ENCODE peak calls at places on chromosomes 12 and 14, in nine cellular contexts. One of them, this sample, is unnamed.

GRCh38 chr12:124730455-124730932 is 133.2 kb downstream of the SCARB1 start:
- DNase-seq in heart right ventricle: no peak
- DNase-seq in tibial artery: no peak
- DNase-seq in GM23338: no peak
- DNase-seq in prostate gland: no peak
- DNase-seq in fibroblast of lung: peak
- DNase-seq in dorsolateral prefrontal cortex: no peak
- DNase-seq in CD8-positive, alpha-beta T cell: no peak
- DNase-seq in HCT116: no peak
- DNase-seq in this sample: no peak

GRCh38 chr14:20745571-20746358 is at the start of gene EDDM3A:
- DNase-seq in CD8-positive, alpha-beta T cell: no peak
- DNase-seq in tibial artery: no peak
- DNase-seq in prostate gland: no peak
- DNase-seq in GM23338: no peak
- DNase-seq in dorsolateral prefrontal cortex: no peak
- DNase-seq in HCT116: no peak
- DNase-seq in fibroblast of lung: no peak
- DNase-seq in heart right ventricle: no peak
- DNase-seq in this sample: no peak

GRCh38 chr12:57519758-57520007 is 631 bp downstream of the DDIT3 start:
- DNase-seq in prostate gland: no peak
- DNase-seq in HCT116: no peak
- DNase-seq in heart right ventricle: no peak
- DNase-seq in tibial artery: peak
- DNase-seq in fibroblast of lung: no peak
- DNase-seq in CD8-positive, alpha-beta T cell: peak
- DNase-seq in GM23338: no peak
- DNase-seq in dorsolateral prefrontal cortex: no peak
- DNase-seq in this sample: no peak

GRCh38 chr14:68239988-68240387 is 420.4 kb downstream of the RAD51B start:
- DNase-seq in tibial artery: no peak
- DNase-seq in heart right ventricle: no peak
- DNase-seq in dorsolateral prefrontal cortex: no peak
- DNase-seq in HCT116: no peak
- DNase-seq in GM23338: no peak
- DNase-seq in CD8-positive, alpha-beta T cell: no peak
- DNase-seq in prostate gland: no peak
- DNase-seq in fibroblast of lung: no peak
- DNase-seq in this sample: no peak

GRCh38 chr12:54390668-54391551 is 6.4 kb upstream of the ZNF385A start:
- DNase-seq in fibroblast of lung: no peak
- DNase-seq in CD8-positive, alpha-beta T cell: peak
- DNase-seq in tibial artery: no peak
- DNase-seq in dorsolateral prefrontal cortex: no peak
- DNase-seq in GM23338: peak
- DNase-seq in prostate gland: peak
- DNase-seq in HCT116: no peak
- DNase-seq in heart right ventricle: peak
- DNase-seq in this sample: no peak

GRCh38 chr12:124520258-124520657 is 47.2 kb downstream of the NCOR2 start:
- DNase-seq in dorsolateral prefrontal cortex: no peak
- DNase-seq in GM23338: no peak
- DNase-seq in tibial artery: peak
- DNase-seq in CD8-positive, alpha-beta T cell: no peak
- DNase-seq in heart right ventricle: no peak
- DNase-seq in HCT116: no peak
- DNase-seq in fibroblast of lung: no peak
- DNase-seq in prostate gland: peak
- DNase-seq in this sample: no peak

GRCh38 chr14:60695327-60695726 is 28.8 kb downstream of the SIX4 start:
- DNase-seq in prostate gland: no peak
- DNase-seq in tibial artery: no peak
- DNase-seq in heart right ventricle: no peak
- DNase-seq in fibroblast of lung: no peak
- DNase-seq in GM23338: no peak
- DNase-seq in CD8-positive, alpha-beta T cell: no peak
- DNase-seq in HCT116: no peak
- DNase-seq in dorsolateral prefrontal cortex: no peak
- DNase-seq in this sample: no peak

GRCh38 chr12:88993655-88994054 is 358.6 kb downstream of the DUSP6 start:
- DNase-seq in CD8-positive, alpha-beta T cell: no peak
- DNase-seq in GM23338: peak
- DNase-seq in tibial artery: no peak
- DNase-seq in fibroblast of lung: peak
- DNase-seq in prostate gland: peak
- DNase-seq in dorsolateral prefrontal cortex: no peak
- DNase-seq in HCT116: peak
- DNase-seq in heart right ventricle: no peak
- DNase-seq in this sample: no peak

GRCh38 chr14:36091096-36091495 is 85.4 kb downstream of the PTCSC3 start:
- DNase-seq in GM23338: no peak
- DNase-seq in HCT116: peak
- DNase-seq in CD8-positive, alpha-beta T cell: no peak
- DNase-seq in fibroblast of lung: peak
- DNase-seq in dorsolateral prefrontal cortex: no peak
- DNase-seq in tibial artery: no peak
- DNase-seq in prostate gland: no peak
- DNase-seq in heart right ventricle: no peak
- DNase-seq in this sample: peak

GRCh38 chr12:123237646-123238329 is 4.6 kb downstream of the MTRFR start:
- DNase-seq in CD8-positive, alpha-beta T cell: peak
- DNase-seq in dorsolateral prefrontal cortex: peak
- DNase-seq in fibroblast of lung: peak
- DNase-seq in heart right ventricle: peak
- DNase-seq in prostate gland: peak
- DNase-seq in GM23338: peak
- DNase-seq in tibial artery: peak
- DNase-seq in HCT116: peak
- DNase-seq in this sample: no peak
- H3K27ac ChIP-seq in CD8-positive, alpha-beta T cell: peak
- H3K27ac ChIP-seq in dorsolateral prefrontal cortex: no peak
- H3K27ac ChIP-seq in fibroblast of lung: no peak
- H3K27ac ChIP-seq in heart right ventricle: peak
- H3K27ac ChIP-seq in prostate gland: no peak
- H3K27ac ChIP-seq in GM23338: peak
- H3K27ac ChIP-seq in tibial artery: peak
- H3K27ac ChIP-seq in HCT116: no peak
- H3K27ac ChIP-seq in this sample: peak

GRCh38 chr14:53620325-53620716 is 336.3 kb downstream of the BMP4 start:
- DNase-seq in GM23338: no peak
- DNase-seq in HCT116: no peak
- DNase-seq in prostate gland: no peak
- DNase-seq in CD8-positive, alpha-beta T cell: no peak
- DNase-seq in dorsolateral prefrontal cortex: no peak
- DNase-seq in fibroblast of lung: no peak
- DNase-seq in heart right ventricle: no peak
- DNase-seq in tibial artery: no peak
- DNase-seq in this sample: no peak

GRCh38 chr14:53610947-53611346 is 345.7 kb downstream of the BMP4 start:
- DNase-seq in dorsolateral prefrontal cortex: no peak
- DNase-seq in prostate gland: no peak
- DNase-seq in CD8-positive, alpha-beta T cell: no peak
- DNase-seq in GM23338: no peak
- DNase-seq in HCT116: no peak
- DNase-seq in tibial artery: no peak
- DNase-seq in fibroblast of lung: no peak
- DNase-seq in heart right ventricle: no peak
- DNase-seq in this sample: no peak

GRCh38 chr14:53613404-53614253 is 343.0 kb downstream of the BMP4 start:
- DNase-seq in heart right ventricle: no peak
- DNase-seq in dorsolateral prefrontal cortex: no peak
- DNase-seq in GM23338: peak
- DNase-seq in prostate gland: no peak
- DNase-seq in CD8-positive, alpha-beta T cell: no peak
- DNase-seq in tibial artery: no peak
- DNase-seq in HCT116: peak
- DNase-seq in fibroblast of lung: peak
- DNase-seq in this sample: peak

GRCh38 chr14:53619625-53620324 is 336.9 kb downstream of the BMP4 start:
- DNase-seq in tibial artery: no peak
- DNase-seq in dorsolateral prefrontal cortex: no peak
- DNase-seq in GM23338: no peak
- DNase-seq in CD8-positive, alpha-beta T cell: no peak
- DNase-seq in fibroblast of lung: peak
- DNase-seq in prostate gland: no peak
- DNase-seq in heart right ventricle: no peak
- DNase-seq in HCT116: no peak
- DNase-seq in this sample: no peak

DNA sequence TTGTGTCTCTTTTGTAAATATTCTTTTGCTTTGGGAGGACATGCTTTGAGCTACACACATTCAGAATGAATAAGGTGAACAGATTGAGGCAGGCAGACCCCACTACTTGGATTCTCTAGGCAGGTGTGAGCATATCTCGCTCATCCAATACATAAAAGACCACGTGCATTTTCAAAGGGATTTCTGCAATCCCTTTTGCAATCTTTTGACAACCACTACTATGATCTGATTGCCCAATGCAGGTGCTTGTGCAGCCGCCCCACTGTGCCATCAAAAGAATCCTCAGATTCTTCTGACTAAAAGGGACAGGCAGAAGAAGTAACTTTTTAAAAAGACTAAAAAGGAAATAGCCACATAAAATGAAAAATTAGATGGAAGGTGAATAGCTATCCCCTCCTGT is 341.4 kb downstream of the BMP4 start:
- DNase-seq in CD8-positive, alpha-beta T cell: no peak
- DNase-seq in GM23338: no peak
- DNase-seq in fibroblast of lung: no peak
- DNase-seq in prostate gland: no peak
- DNase-seq in HCT116: no peak
- DNase-seq in dorsolateral prefrontal cortex: no peak
- DNase-seq in tibial artery: no peak
- DNase-seq in heart right ventricle: no peak
- DNase-seq in this sample: no peak
- H3K27ac ChIP-seq in CD8-positive, alpha-beta T cell: no peak
- H3K27ac ChIP-seq in GM23338: no peak
- H3K27ac ChIP-seq in fibroblast of lung: no peak
- H3K27ac ChIP-seq in prostate gland: no peak
- H3K27ac ChIP-seq in HCT116: peak
- H3K27ac ChIP-seq in dorsolateral prefrontal cortex: no peak
- H3K27ac ChIP-seq in tibial artery: no peak
- H3K27ac ChIP-seq in heart right ventricle: no peak
- H3K27ac ChIP-seq in this sample: no peak

DNA sequence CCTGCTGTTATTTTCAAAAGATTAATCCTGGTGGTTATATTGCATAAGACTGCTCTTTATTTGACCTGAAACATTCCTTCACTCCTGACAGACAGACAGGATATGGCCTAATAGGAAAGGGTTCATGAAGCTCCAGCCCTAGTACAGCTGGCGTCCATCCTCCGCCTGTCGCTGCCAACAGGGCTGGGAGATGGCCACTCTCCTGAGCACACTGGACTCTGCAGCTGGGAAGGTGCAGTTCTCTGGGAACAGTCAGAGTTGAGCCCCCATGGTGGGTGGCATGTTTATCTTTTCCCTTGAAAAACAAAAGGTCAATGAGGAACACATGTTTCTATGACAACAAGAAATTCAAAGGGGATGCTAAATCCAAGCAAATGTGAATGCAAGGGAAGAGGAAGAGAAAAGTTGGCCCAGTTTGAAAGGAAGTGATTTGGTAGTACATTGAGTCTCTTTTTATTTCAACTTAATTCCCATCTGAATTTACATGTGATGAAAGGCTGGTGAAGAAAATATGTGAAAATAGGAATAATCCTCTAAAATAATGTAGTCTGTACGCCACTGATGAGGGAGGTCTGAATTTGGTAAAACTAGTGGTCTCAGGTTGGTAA is 89.9 kb upstream of the DCN start:
- DNase-seq in dorsolateral prefrontal cortex: no peak
- DNase-seq in GM23338: peak
- DNase-seq in prostate gland: no peak
- DNase-seq in heart right ventricle: peak
- DNase-seq in CD8-positive, alpha-beta T cell: no peak
- DNase-seq in HCT116: no peak
- DNase-seq in tibial artery: peak
- DNase-seq in fibroblast of lung: peak
- DNase-seq in this sample: no peak
- H3K27ac ChIP-seq in dorsolateral prefrontal cortex: no peak
- H3K27ac ChIP-seq in GM23338: no peak
- H3K27ac ChIP-seq in prostate gland: no peak
- H3K27ac ChIP-seq in heart right ventricle: peak
- H3K27ac ChIP-seq in CD8-positive, alpha-beta T cell: no peak
- H3K27ac ChIP-seq in HCT116: no peak
- H3K27ac ChIP-seq in tibial artery: peak
- H3K27ac ChIP-seq in fibroblast of lung: no peak
- H3K27ac ChIP-seq in this sample: no peak

GRCh38 chr12:115423546-115423987 is 739.6 kb upstream of the TBX3 start:
- DNase-seq in CD8-positive, alpha-beta T cell: no peak
- DNase-seq in fibroblast of lung: no peak
- DNase-seq in GM23338: no peak
- DNase-seq in heart right ventricle: no peak
- DNase-seq in dorsolateral prefrontal cortex: no peak
- DNase-seq in prostate gland: no peak
- DNase-seq in HCT116: no peak
- DNase-seq in tibial artery: no peak
- DNase-seq in this sample: no peak

GRCh38 chr12:115421796-115422709 is 738.1 kb upstream of the TBX3 start:
- DNase-seq in prostate gland: no peak
- DNase-seq in CD8-positive, alpha-beta T cell: no peak
- DNase-seq in fibroblast of lung: no peak
- DNase-seq in heart right ventricle: no peak
- DNase-seq in GM23338: no peak
- DNase-seq in tibial artery: no peak
- DNase-seq in dorsolateral prefrontal cortex: no peak
- DNase-seq in HCT116: no peak
- DNase-seq in this sample: no peak

GRCh38 chr12:115421350-115421749 is 737.4 kb upstream of the TBX3 start:
- DNase-seq in fibroblast of lung: no peak
- DNase-seq in dorsolateral prefrontal cortex: no peak
- DNase-seq in tibial artery: no peak
- DNase-seq in HCT116: no peak
- DNase-seq in CD8-positive, alpha-beta T cell: no peak
- DNase-seq in prostate gland: no peak
- DNase-seq in GM23338: no peak
- DNase-seq in heart right ventricle: no peak
- DNase-seq in this sample: no peak

GRCh38 chr12:115424003-115424402 is 740.0 kb upstream of the TBX3 start:
- DNase-seq in GM23338: no peak
- DNase-seq in HCT116: no peak
- DNase-seq in tibial artery: no peak
- DNase-seq in dorsolateral prefrontal cortex: no peak
- DNase-seq in heart right ventricle: no peak
- DNase-seq in CD8-positive, alpha-beta T cell: no peak
- DNase-seq in fibroblast of lung: no peak
- DNase-seq in prostate gland: no peak
- DNase-seq in this sample: no peak

DNA sequence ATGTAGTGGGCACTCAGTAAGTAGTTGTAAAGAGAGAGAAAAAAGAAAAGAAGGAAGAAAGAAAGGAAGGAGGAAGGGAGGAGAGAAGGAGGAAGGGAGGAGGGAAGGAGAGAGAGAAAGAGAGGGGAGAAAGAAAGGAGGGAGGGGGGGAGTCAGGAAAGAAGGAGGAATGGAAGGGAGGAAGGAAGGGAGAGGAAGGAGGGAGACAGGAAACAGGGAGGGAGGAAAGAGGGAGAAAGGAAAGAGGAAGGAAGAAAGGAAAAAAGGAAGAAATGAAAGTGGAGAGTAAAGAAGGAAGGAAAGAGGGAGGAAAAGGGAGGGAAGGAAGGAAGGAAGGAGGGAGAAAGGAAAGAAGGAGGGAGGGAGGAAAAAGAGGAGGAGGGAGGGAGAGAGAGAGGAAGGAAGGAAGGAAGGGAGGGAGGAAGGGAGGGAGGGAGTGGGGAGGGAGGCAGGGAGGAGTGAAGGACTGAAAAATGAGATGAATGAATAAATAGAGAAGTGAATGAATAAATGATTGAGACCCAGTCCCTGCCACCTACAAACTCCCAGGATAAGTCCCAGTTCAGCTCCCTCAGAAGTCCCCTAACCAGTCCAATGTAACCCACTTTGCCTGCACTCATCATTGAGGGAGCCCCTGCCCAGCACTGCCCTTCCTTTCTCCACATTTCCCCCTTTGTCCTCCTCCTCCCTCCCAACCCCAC is 739.0 kb upstream of the TBX3 start:
- DNase-seq in GM23338: no peak
- DNase-seq in heart right ventricle: no peak
- DNase-seq in HCT116: no peak
- DNase-seq in dorsolateral prefrontal cortex: no peak
- DNase-seq in tibial artery: no peak
- DNase-seq in fibroblast of lung: no peak
- DNase-seq in prostate gland: no peak
- DNase-seq in CD8-positive, alpha-beta T cell: no peak
- DNase-seq in this sample: no peak
- H3K27ac ChIP-seq in GM23338: no peak
- H3K27ac ChIP-seq in heart right ventricle: no peak
- H3K27ac ChIP-seq in HCT116: no peak
- H3K27ac ChIP-seq in dorsolateral prefrontal cortex: no peak
- H3K27ac ChIP-seq in tibial artery: no peak
- H3K27ac ChIP-seq in fibroblast of lung: no peak
- H3K27ac ChIP-seq in prostate gland: no peak
- H3K27ac ChIP-seq in CD8-positive, alpha-beta T cell: no peak
- H3K27ac ChIP-seq in this sample: no peak

This sample was measured in epithelial cell of prostate.